ENCODE peak calls at places on chromosomes 6 and 20, in seven cellular contexts. H is GM12878, W is HepG2, S is H1, I is HCT116, U is K562, M is endothelial cell of umbilical vein. Y is an unnamed sample.

GRCh38 chr20:34995696-34996095 is 40.0 kb downstream of the MYH7B start:
- DNase-seq in H (no peak), W (no peak), S (no peak), I (no peak), U (no peak), M (no peak), Y (no peak)

GRCh38 chr6:89475634-89476033 is 42.7 kb downstream of the ANKRD6 start:
- DNase-seq in H (peak), W (peak), S (no peak), I (no peak), U (no peak), M (peak), Y (no peak)

GRCh38 chr20:23440004-23440403 is 519 bp downstream of the CSTL1 start:
- DNase-seq in H (no peak), W (no peak), S (no peak), I (no peak), U (no peak), M (no peak), Y (no peak)

GRCh38 chr6:5749666-5750215 is 257.0 kb downstream of the NRN1 start:
- DNase-seq in H (no peak), W (no peak), S (no peak), I (no peak), U (no peak), M (no peak), Y (no peak)

GRCh38 chr6:34235605-34236422 is 859 bp upstream of the HMGA1 start:
- DNase-seq in H (no peak), W (no peak), S (no peak), I (no peak), U (peak), M (peak), Y (no peak)

GRCh38 chr6:131602913-131603312 is 25.1 kb downstream of the MED23 start:
- DNase-seq in H (no peak), W (no peak), S (no peak), I (no peak), U (no peak), M (no peak), Y (no peak)

GRCh38 chr6:113558966-113559365 is 298.2 kb upstream of the MARCKS start:
- DNase-seq in H (no peak), W (no peak), S (no peak), I (no peak), U (no peak), M (peak), Y (no peak)

GRCh38 chr6:134443009-134443408 is 125.1 kb upstream of the SGK1 start:
- DNase-seq in H (no peak), W (no peak), S (no peak), I (no peak), U (no peak), M (no peak), Y (no peak)

GRCh38 chr20:35319206-35320197 is 27.3 kb upstream of the FAM83C start:
- DNase-seq in H (no peak), W (no peak), S (no peak), I (no peak), U (peak), M (peak), Y (no peak)

GRCh38 chr6:142870787-142871371 is 74.1 kb downstream of the HIVEP2 start:
- DNase-seq in H (no peak), W (no peak), S (no peak), I (no peak), U (no peak), M (no peak), Y (no peak)

GRCh38 chr20:18524646-18525045 is 16.9 kb downstream of the SEC23B start:
- DNase-seq in H (no peak), W (no peak), S (no peak), I (no peak), U (no peak), M (no peak), Y (no peak)

GRCh38 chr6:72497186-72497585 is 124.7 kb upstream of the KCNQ5 start:
- DNase-seq in H (no peak), W (no peak), S (no peak), I (no peak), U (no peak), M (no peak), Y (no peak)

GRCh38 chr6:70277480-70277879 is 25.4 kb downstream of the COL9A1 start:
- DNase-seq in H (no peak), W (no peak), S (no peak), I (no peak), U (no peak), M (no peak), Y (no peak)

GRCh38 chr6:63560806-63561672 is 11.2 kb upstream of the LOC128125822 start:
- DNase-seq in H (no peak), W (peak), S (no peak), I (no peak), U (no peak), M (no peak), Y (no peak)

GRCh38 chr20:62860924-62861691 is 514 bp downstream of the TCFL5 start:
- DNase-seq in H (no peak), W (no peak), S (no peak), I (no peak), U (peak), M (no peak), Y (no peak)

GRCh38 chr20:62860391-62860923 is 1.2 kb downstream of the TCFL5 start:
- DNase-seq in H (no peak), W (peak), S (no peak), I (no peak), U (no peak), M (peak), Y (no peak)

GRCh38 chr20:62859721-62860120 is 1.9 kb downstream of the TCFL5 start:
- DNase-seq in H (no peak), W (no peak), S (no peak), I (no peak), U (no peak), M (no peak), Y (no peak)

GRCh38 chr20:62864207-62864606 is 2.6 kb upstream of the TCFL5 start:
- DNase-seq in H (no peak), W (no peak), S (no peak), I (no peak), U (no peak), M (no peak), Y (no peak)

GRCh38 chr20:62861732-62862336 is at the start of gene TCFL5:
- DNase-seq in H (no peak), W (peak), S (no peak), I (peak), U (peak), M (peak), Y (peak)
- TF ChIP-seq POLR2AphosphoS5 in H (no peak), W (peak), S (no peak), I (peak), U (no peak), M (peak), Y (peak)

GRCh38 chr6:117265425-117266266 is at the start of gene VGLL2:
- DNase-seq in H (no peak), W (peak), S (no peak), I (no peak), U (no peak), M (peak), Y (no peak)
- TF ChIP-seq EZH2 in H (no peak), W (peak), S (no peak), I (no peak), U (no peak), M (no peak), Y (no peak)

GRCh38 chr20:62014889-62015375 is 50.7 kb downstream of the TAF4 start:
- DNase-seq in H (no peak), W (no peak), S (no peak), I (no peak), U (no peak), M (no peak), Y (no peak)
- H3K9ac ChIP-seq in H (no peak), W (no peak), S (no peak), I (no peak), U (no peak), M (no peak), Y (no peak)

GRCh38 chr20:25250508-25250907 is 2.6 kb downstream of the PYGB start:
- DNase-seq in H (no peak), W (no peak), S (no peak), I (no peak), U (no peak), M (no peak), Y (no peak)

GRCh38 chr20:25251558-25251957 is 3.7 kb downstream of the PYGB start:
- DNase-seq in H (no peak), W (no peak), S (no peak), I (no peak), U (no peak), M (no peak), Y (no peak)

GRCh38 chr20:25249198-25249931 is 1.5 kb downstream of the PYGB start:
- DNase-seq in H (no peak), W (no peak), S (no peak), I (no peak), U (no peak), M (peak), Y (no peak)

GRCh38 chr20:25252226-25252625 is 4.3 kb downstream of the PYGB start:
- DNase-seq in H (no peak), W (no peak), S (no peak), I (no peak), U (no peak), M (no peak), Y (no peak)

GRCh38 chr20:25251019-25251418 is 3.1 kb downstream of the PYGB start:
- DNase-seq in H (no peak), W (no peak), S (no peak), I (no peak), U (no peak), M (no peak), Y (no peak)
- TF ChIP-seq POLR2AphosphoS5 in H (no peak), W (no peak), S (no peak), I (no peak), U (no peak), M (no peak), Y (no peak)

DNA sequence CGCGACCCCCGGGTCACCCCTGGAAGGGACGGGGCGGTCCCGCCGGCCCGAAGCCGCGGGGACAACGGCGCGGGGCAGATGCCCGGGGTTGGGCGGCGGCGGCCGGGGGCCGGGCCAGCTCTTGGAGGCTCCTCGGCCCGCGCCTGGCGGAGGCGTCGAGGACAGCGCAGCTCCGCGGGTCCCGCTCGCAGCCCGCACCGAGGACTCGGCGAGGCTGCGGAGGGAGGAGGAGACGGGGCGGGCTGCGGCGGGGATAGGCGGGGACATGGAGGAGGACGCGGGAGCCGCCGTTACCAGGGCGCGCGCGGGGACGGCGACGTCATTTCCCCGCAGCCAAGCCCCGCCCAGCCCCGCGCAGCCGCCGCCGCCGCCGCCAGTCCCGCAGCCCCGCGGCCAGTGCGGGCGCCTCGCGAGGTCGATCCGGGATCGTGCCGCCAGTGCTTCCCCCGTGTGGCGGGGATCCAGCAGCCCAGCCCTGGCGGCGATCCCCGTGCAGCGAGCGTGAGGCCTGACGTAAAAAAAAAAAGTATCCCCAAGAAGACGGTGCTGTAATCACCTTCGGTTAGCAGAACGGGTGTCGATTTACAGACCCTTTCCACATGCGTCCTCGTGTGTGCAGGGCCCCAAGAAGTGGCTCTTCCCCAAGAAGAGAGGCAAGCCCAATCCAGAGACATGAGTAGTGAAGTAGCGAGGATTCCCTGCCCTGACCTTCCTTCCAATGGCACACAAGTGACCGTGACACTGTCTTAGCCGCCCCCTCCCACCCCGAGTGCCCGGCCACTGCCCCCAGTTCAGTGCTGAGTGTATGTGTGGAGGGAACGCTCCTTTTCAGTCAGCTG is at the start of gene FAM184A:
- DNase-seq in H (no peak), W (peak), S (peak), I (peak), U (peak), M (peak), Y (no peak)
- TF ChIP-seq EZH2 in H (no peak), W (no peak), S (no peak), I (no peak), U (no peak), M (no peak), Y (no peak)

GRCh38 chr6:44349904-44350649 is 7.6 kb downstream of the SPATS1 start:
- DNase-seq in H (no peak), W (peak), S (no peak), I (no peak), U (no peak), M (no peak), Y (no peak)
- H3K9ac ChIP-seq in H (no peak), W (no peak), S (no peak), I (no peak), U (no peak), M (no peak), Y (no peak)

Y was measured in SK-N-MC.